ENCODE peak calls at places on chromosomes 6 and 20, in four cellular contexts. G is stomach, C is H1, V is upper lobe of left lung. W is an unnamed sample.

GRCh38 chr6:14001329-14002012 is 76.7 kb downstream of the RNF182 start:
- DNase-seq in G (no peak), C (no peak), V (no peak), W (no peak)

GRCh38 chr6:54465649-54466300 is 157.5 kb downstream of the TINAG start:
- DNase-seq in G (no peak), C (no peak), V (no peak), W (no peak)

GRCh38 chr20:64171211-64171610 is 7.0 kb downstream of the MYT1 start:
- DNase-seq in G (no peak), C (no peak), V (no peak), W (no peak)

GRCh38 chr6:20581070-20581469 is 46.8 kb downstream of the CDKAL1 start:
- DNase-seq in G (no peak), C (no peak), V (no peak), W (no peak)

GRCh38 chr20:56237337-56237736 is 11.2 kb upstream of the MC3R start:
- DNase-seq in G (no peak), C (no peak), V (no peak), W (no peak)

GRCh38 chr6:105179244-105180065 is at the start of gene POPDC3:
- DNase-seq in G (peak), C (no peak), V (peak), W (no peak)

GRCh38 chr20:60046011-60046413 is 87.8 kb downstream of the CDH26 start:
- DNase-seq in G (no peak), C (no peak), V (no peak), W (no peak)

GRCh38 chr20:58087567-58087858 is 140.9 kb downstream of the ANKRD60 start:
- DNase-seq in G (no peak), C (no peak), V (no peak), W (no peak)

DNA sequence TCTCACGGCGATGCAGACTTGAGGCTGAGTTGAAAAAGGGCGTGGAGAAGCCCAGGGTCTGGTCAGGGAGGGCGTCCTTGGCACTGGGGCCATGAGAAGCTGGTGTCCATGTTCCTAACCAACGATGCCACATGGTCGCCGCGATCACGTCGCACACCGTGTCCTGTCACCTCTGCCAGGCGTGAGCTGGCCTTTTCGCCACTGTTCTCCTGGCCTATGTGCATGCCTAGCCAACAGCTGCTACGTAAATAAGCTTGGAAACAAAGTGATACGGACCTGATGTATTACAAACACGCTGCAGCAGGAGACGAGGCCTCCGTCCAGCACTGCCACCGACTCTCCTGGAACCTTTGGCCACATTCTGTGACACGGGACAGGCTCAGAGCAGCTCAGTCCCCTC is 22.0 kb upstream of the KIF25 start:
- DNase-seq in G (no peak), C (no peak), V (no peak), W (no peak)
- TF ChIP-seq POLR2AphosphoS5 in G (no peak), C (no peak), V (no peak), W (no peak)

GRCh38 chr6:154733610-154734379 is 579 bp downstream of the SCAF8 start:
- DNase-seq in G (peak), C (peak), V (peak), W (peak)
- TF ChIP-seq EP300 in G (no peak), C (no peak), V (no peak), W (no peak)

DNA sequence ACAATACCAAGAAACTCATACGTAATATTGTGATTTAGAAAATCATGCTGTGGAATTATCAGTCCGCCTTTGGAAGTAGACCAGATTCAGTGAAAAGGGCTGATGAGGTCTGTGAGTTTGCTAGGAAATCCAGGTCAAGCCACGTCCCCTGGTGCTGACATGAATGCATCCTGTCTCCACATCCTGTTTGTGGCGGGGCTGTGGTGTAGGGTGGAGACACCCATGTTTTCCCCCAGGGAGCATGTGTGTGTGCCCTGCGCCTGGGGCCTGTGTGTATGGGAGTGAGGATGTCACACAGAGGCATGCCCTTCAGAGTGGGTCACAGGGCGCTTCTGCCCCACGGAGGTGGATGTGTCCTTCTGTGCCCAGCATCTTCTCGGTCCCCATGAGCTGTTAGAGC is 109.1 kb downstream of the SASH1 start:
- DNase-seq in G (no peak), C (no peak), V (no peak), W (no peak)
- TF ChIP-seq POLR2AphosphoS5 in G (no peak), C (no peak), V (peak), W (no peak)

DNA sequence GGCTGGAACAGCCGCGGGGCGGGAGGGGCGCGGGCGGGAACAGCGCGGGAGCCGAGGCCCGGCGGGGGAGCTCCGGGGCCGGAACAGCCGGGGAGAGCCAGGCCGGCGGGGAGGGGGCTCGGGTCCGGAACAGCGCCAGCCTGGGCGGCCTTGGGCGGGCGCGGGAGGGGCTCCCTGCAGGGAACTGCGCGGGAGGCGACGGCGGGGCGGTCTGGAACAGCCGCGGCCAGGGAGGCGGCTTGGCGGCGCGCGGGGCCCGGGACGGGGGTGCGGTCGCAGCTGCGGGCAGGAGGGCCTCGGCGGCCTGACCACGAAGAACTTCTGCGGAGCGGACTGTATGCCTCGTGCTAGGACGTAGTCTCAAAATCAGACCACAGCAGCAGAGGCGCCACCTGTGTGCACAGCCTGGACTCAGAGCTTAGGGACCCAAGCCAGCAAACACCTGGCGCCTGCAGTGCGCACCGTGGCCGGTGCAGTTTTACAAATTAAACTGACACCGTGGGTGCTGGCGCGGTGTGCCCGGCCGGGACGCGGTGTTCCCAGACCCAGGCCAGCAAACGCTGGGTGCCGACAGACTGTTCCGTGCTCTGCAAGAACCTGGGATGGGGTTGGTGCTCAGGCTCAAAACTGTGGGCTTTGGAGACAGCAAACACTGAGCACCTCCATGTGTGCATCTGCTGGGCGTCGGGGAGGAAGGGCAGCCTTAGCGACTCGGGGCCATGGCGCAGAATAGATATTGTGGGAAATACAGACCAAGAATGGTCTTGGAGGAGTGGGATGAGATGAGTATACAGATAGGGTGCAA is 572 bp downstream of the ZNF341 start:
- DNase-seq in G (peak), C (no peak), V (no peak), W (peak)
- TF ChIP-seq EP300 in G (peak), C (no peak), V (no peak), W (no peak)

GRCh38 chr6:34316442-34317171 is 67.8 kb upstream of the SMIM29 start:
- DNase-seq in G (no peak), C (no peak), V (no peak), W (no peak)
- TF ChIP-seq POLR2AphosphoS5 in G (no peak), C (no peak), V (no peak), W (no peak)

GRCh38 chr20:53739799-53740785 is 146.5 kb upstream of the ZNF217 start:
- DNase-seq in G (no peak), C (no peak), V (no peak), W (no peak)
- TF ChIP-seq EP300 in G (no peak), C (no peak), V (no peak), W (no peak)

W was measured in suprapubic skin.